ENCODE peak calls at places on chromosomes 1 and 21, in ten cellular contexts. Z is tibial artery, Y is IMR-90, G is breast epithelium, S is esophagus squamous epithelium, I is body of pancreas, U is endodermal cell, X is kidney, B is heart left ventricle, Q is fibroblast of lung. K is an unnamed sample.
A peak's percentile ranks its signal among the peaks of the same experiment; 100 is the strongest.

GRCh38 chr1:109788695-109789521 is 25.2 kb upstream of the EPS8L3 start:
- DNase-seq in Z (peak; percentile 51), Y (no peak), G (no peak), S (no peak), I (no peak), U (peak; percentile 90), X (peak; percentile 68), B (no peak), Q (no peak), K (peak; percentile 62)

GRCh38 chr1:157700711-157701110 is at the start of gene FCRL3:
- DNase-seq in Z (no peak), Y (no peak), G (no peak), S (no peak), I (no peak), U (no peak), X (no peak), B (no peak), Q (no peak), K (no peak)

GRCh38 chr1:153796786-153797659 is 21.8 kb downstream of the SLC27A3 start:
- DNase-seq in Z (peak; percentile 87), Y (peak; percentile 61), G (peak; percentile 71), S (no peak), I (peak; percentile 90), U (peak; percentile 94), X (no peak), B (no peak), Q (peak; percentile 71), K (peak; percentile 95)

GRCh38 chr21:38699048-38699447 is 106.7 kb upstream of the ETS2 start:
- DNase-seq in Z (no peak), Y (no peak), G (no peak), S (no peak), I (no peak), U (peak; percentile 62), X (no peak), B (no peak), Q (no peak), K (peak; percentile 53)

GRCh38 chr1:29541641-29542040 is 305.3 kb downstream of the PTPRU start:
- DNase-seq in Z (peak; percentile 48), Y (no peak), G (no peak), S (no peak), I (no peak), U (peak; percentile 20), X (no peak), B (peak; percentile 39), Q (no peak), K (no peak)

GRCh38 chr1:186374313-186375151 is 521 bp downstream of the TPR start:
- DNase-seq in Z (no peak), Y (peak; percentile 25), G (no peak), S (no peak), I (peak; percentile 35), U (no peak), X (no peak), B (no peak), Q (peak; percentile 42), K (peak; percentile 14)

GRCh38 chr1:216902669-216903388 is 179.6 kb upstream of the ESRRG start:
- DNase-seq in Z (no peak), Y (peak; percentile 59), G (peak; percentile 88), S (no peak), I (no peak), U (no peak), X (no peak), B (no peak), Q (peak; percentile 46), K (no peak)

GRCh38 chr1:199295102-199295501 is 656.3 kb downstream of the PTPRC start:
- DNase-seq in Z (no peak), Y (no peak), G (no peak), S (no peak), I (no peak), U (no peak), X (no peak), B (no peak), Q (no peak), K (no peak)

GRCh38 chr1:33025180-33025569 is 11.5 kb downstream of the AK2 start:
- DNase-seq in Z (no peak), Y (no peak), G (no peak), S (no peak), I (no peak), U (no peak), X (no peak), B (no peak), Q (no peak), K (no peak)

GRCh38 chr1:41387667-41388091 is 26.4 kb downstream of the FOXO6 start:
- DNase-seq in Z (peak; percentile 89), Y (peak; percentile 15), G (peak; percentile 83), S (no peak), I (peak; percentile 92), U (peak; percentile 94), X (peak; percentile 96), B (peak; percentile 90), Q (peak; percentile 66), K (peak; percentile 86)

GRCh38 chr1:248873993-248874671 is 15.2 kb upstream of the ZNF692 start:
- DNase-seq in Z (peak; percentile 86), Y (no peak), G (peak; percentile 68), S (no peak), I (peak; percentile 82), U (peak; percentile 95), X (peak; percentile 88), B (peak; percentile 77), Q (peak; percentile 96), K (peak; percentile 86)

GRCh38 chr1:46969014-46969619 is 27.8 kb upstream of the CYP4A11 start:
- DNase-seq in Z (no peak), Y (no peak), G (no peak), S (no peak), I (no peak), U (no peak), X (no peak), B (no peak), Q (no peak), K (no peak)
- TF ChIP-seq CTCF in Z (no peak), Y (no peak), G (no peak), S (no peak), I (no peak), U (peak; percentile 78), X (peak; percentile 60), B (no peak), Q (no peak), K (peak; percentile 35)

GRCh38 chr1:64975127-64975526 is 8.8 kb upstream of the JAK1 start:
- DNase-seq in Z (no peak), Y (no peak), G (no peak), S (no peak), I (no peak), U (no peak), X (no peak), B (no peak), Q (no peak), K (no peak)

GRCh38 chr1:64973061-64973647 is 6.8 kb upstream of the JAK1 start:
- DNase-seq in Z (no peak), Y (no peak), G (no peak), S (no peak), I (no peak), U (no peak), X (no peak), B (no peak), Q (no peak), K (no peak)

GRCh38 chr1:64976361-64976760 is 10.0 kb upstream of the JAK1 start:
- DNase-seq in Z (no peak), Y (no peak), G (no peak), S (no peak), I (no peak), U (no peak), X (no peak), B (no peak), Q (no peak), K (no peak)

GRCh38 chr1:64974288-64974825 is 8.0 kb upstream of the JAK1 start:
- DNase-seq in Z (no peak), Y (no peak), G (no peak), S (no peak), I (no peak), U (no peak), X (no peak), B (no peak), Q (no peak), K (peak; percentile 53)

GRCh38 chr1:64975740-64976139 is 9.4 kb upstream of the JAK1 start:
- DNase-seq in Z (no peak), Y (no peak), G (no peak), S (no peak), I (no peak), U (no peak), X (no peak), B (no peak), Q (no peak), K (no peak)
- H3K27ac ChIP-seq in Z (no peak overlapping the region), Y (no peak overlapping the region), G (no peak overlapping the region), S (no peak overlapping the region), I (no peak overlapping the region), U (no peak overlapping the region), X (no peak overlapping the region), B (no peak overlapping the region), Q (no peak overlapping the region), K (no peak overlapping the region)

GRCh38 chr1:207863893-207864535 is 46.9 kb downstream of the CD34 start:
- DNase-seq in Z (no peak), Y (no peak), G (no peak), S (no peak), I (no peak), U (peak; percentile 46), X (no peak), B (no peak), Q (no peak), K (no peak)
- TF ChIP-seq CTCF in Z (no peak), Y (no peak), G (no peak), S (no peak), I (no peak), U (no peak), X (no peak), B (no peak), Q (no peak), K (no peak)

GRCh38 chr1:96559707-96560588 is 161.6 kb upstream of the PTBP2 start:
- DNase-seq in Z (no peak), Y (peak; percentile 99), G (peak; percentile 19), S (no peak), I (no peak), U (no peak), X (peak; percentile 68), B (no peak), Q (peak; percentile 98), K (no peak)
- H3K27ac ChIP-seq in Z (peak overlapping the region; percentile 46), Y (peak overlapping the region; percentile 77), G (peak overlapping the region; percentile 3), S (peak overlapping the region; percentile 65), I (no peak overlapping the region), U (no peak overlapping the region), X (no peak overlapping the region), B (no peak overlapping the region), Q (peak overlapping the region; percentile 75), K (no peak overlapping the region)

K was measured in WERI-Rb-1.